ENCODE peak calls at places on chromosome 19, in nine cellular contexts. One of them, this sample, is unnamed.

GRCh38 chr19:4678881-4679379 is 8.8 kb upstream of the MYDGF start:
- DNase-seq in colonic mucosa: peak; percentile 31
- DNase-seq in uterus: peak; percentile 47
- DNase-seq in spleen: no peak
- DNase-seq in cardiac muscle cell: no peak
- DNase-seq in heart right ventricle: no peak
- DNase-seq in GM23338: peak; percentile 98
- DNase-seq in astrocyte: no peak
- DNase-seq in stomach: no peak
- DNase-seq in this sample: no peak

GRCh38 chr19:4456566-4456842 is 1.1 kb downstream of the UBXN6 start:
- DNase-seq in colonic mucosa: peak; percentile 45
- DNase-seq in uterus: no peak
- DNase-seq in spleen: peak; percentile 80
- DNase-seq in cardiac muscle cell: peak; percentile 81
- DNase-seq in heart right ventricle: no peak
- DNase-seq in GM23338: no peak
- DNase-seq in astrocyte: peak; percentile 63
- DNase-seq in stomach: no peak
- DNase-seq in this sample: peak; percentile 63

GRCh38 chr19:19591133-19591825 is 27.2 kb downstream of the PBX4 start:
- DNase-seq in colonic mucosa: no peak
- DNase-seq in uterus: no peak
- DNase-seq in spleen: no peak
- DNase-seq in cardiac muscle cell: peak; percentile 94
- DNase-seq in heart right ventricle: no peak
- DNase-seq in GM23338: peak; percentile 51
- DNase-seq in astrocyte: peak; percentile 92
- DNase-seq in stomach: peak; percentile 53
- DNase-seq in this sample: peak; percentile 98

GRCh38 chr19:28420731-28421550 is 792.0 kb downstream of the UQCRFS1 start:
- DNase-seq in colonic mucosa: no peak
- DNase-seq in uterus: no peak
- DNase-seq in spleen: no peak
- DNase-seq in cardiac muscle cell: no peak
- DNase-seq in heart right ventricle: no peak
- DNase-seq in GM23338: no peak
- DNase-seq in astrocyte: peak; percentile 71
- DNase-seq in stomach: no peak
- DNase-seq in this sample: peak; percentile 35

GRCh38 chr19:13962738-13963602 is 10.7 kb downstream of the DCAF15 start:
- DNase-seq in colonic mucosa: no peak
- DNase-seq in uterus: peak; percentile 76
- DNase-seq in spleen: no peak
- DNase-seq in cardiac muscle cell: peak; percentile 73
- DNase-seq in heart right ventricle: no peak
- DNase-seq in GM23338: peak; percentile 73
- DNase-seq in astrocyte: peak; percentile 30
- DNase-seq in stomach: no peak
- DNase-seq in this sample: no peak

GRCh38 chr19:33251526-33252090 is 26.0 kb upstream of the SLC7A10 start:
- DNase-seq in colonic mucosa: no peak
- DNase-seq in uterus: no peak
- DNase-seq in spleen: peak; percentile 38
- DNase-seq in cardiac muscle cell: no peak
- DNase-seq in heart right ventricle: no peak
- DNase-seq in GM23338: no peak
- DNase-seq in astrocyte: no peak
- DNase-seq in stomach: no peak
- DNase-seq in this sample: no peak

GRCh38 chr19:8361921-8362793 is 1.8 kb upstream of the ANGPTL4 start:
- DNase-seq in colonic mucosa: peak; percentile 93
- DNase-seq in uterus: peak; percentile 90
- DNase-seq in spleen: peak; percentile 86
- DNase-seq in cardiac muscle cell: peak; percentile 99
- DNase-seq in heart right ventricle: peak; percentile 93
- DNase-seq in GM23338: no peak
- DNase-seq in astrocyte: peak; percentile 94
- DNase-seq in stomach: peak; percentile 98
- DNase-seq in this sample: peak; percentile 98

GRCh38 chr19:14118165-14119051 is 846 bp upstream of the PRKACA start:
- DNase-seq in colonic mucosa: peak; percentile 61
- DNase-seq in uterus: peak; percentile 87
- DNase-seq in spleen: peak; percentile 89
- DNase-seq in cardiac muscle cell: peak; percentile 84
- DNase-seq in heart right ventricle: peak; percentile 71
- DNase-seq in GM23338: peak; percentile 37
- DNase-seq in astrocyte: peak; percentile 58
- DNase-seq in stomach: peak; percentile 63
- DNase-seq in this sample: peak; percentile 38

GRCh38 chr19:38551450-38551813 is 66.3 kb downstream of the MAP4K1 start:
- DNase-seq in colonic mucosa: no peak
- DNase-seq in uterus: no peak
- DNase-seq in spleen: no peak
- DNase-seq in cardiac muscle cell: no peak
- DNase-seq in heart right ventricle: no peak
- DNase-seq in GM23338: no peak
- DNase-seq in astrocyte: no peak
- DNase-seq in stomach: no peak
- DNase-seq in this sample: no peak

GRCh38 chr19:2569596-2570465 is 93.9 kb downstream of the GADD45B start:
- DNase-seq in colonic mucosa: no peak
- DNase-seq in uterus: no peak
- DNase-seq in spleen: peak; percentile 30
- DNase-seq in cardiac muscle cell: no peak
- DNase-seq in heart right ventricle: no peak
- DNase-seq in GM23338: no peak
- DNase-seq in astrocyte: no peak
- DNase-seq in stomach: no peak
- DNase-seq in this sample: no peak

GRCh38 chr19:18435185-18435841 is 2.6 kb downstream of the ISYNA1 start:
- DNase-seq in colonic mucosa: no peak
- DNase-seq in uterus: no peak
- DNase-seq in spleen: peak; percentile 79
- DNase-seq in cardiac muscle cell: no peak
- DNase-seq in heart right ventricle: no peak
- DNase-seq in GM23338: no peak
- DNase-seq in astrocyte: no peak
- DNase-seq in stomach: no peak
- DNase-seq in this sample: no peak

GRCh38 chr19:18437481-18438330 is at the start of gene ISYNA1:
- DNase-seq in colonic mucosa: peak; percentile 61
- DNase-seq in uterus: peak; percentile 73
- DNase-seq in spleen: peak; percentile 91
- DNase-seq in cardiac muscle cell: peak; percentile 68
- DNase-seq in heart right ventricle: peak; percentile 72
- DNase-seq in GM23338: peak; percentile 79
- DNase-seq in astrocyte: no peak
- DNase-seq in stomach: peak; percentile 62
- DNase-seq in this sample: no peak

GRCh38 chr19:18438331-18439024 is 545 bp upstream of the ISYNA1 start:
- DNase-seq in colonic mucosa: no peak
- DNase-seq in uterus: peak; percentile 83
- DNase-seq in spleen: peak; percentile 84
- DNase-seq in cardiac muscle cell: peak; percentile 90
- DNase-seq in heart right ventricle: peak; percentile 77
- DNase-seq in GM23338: peak; percentile 64
- DNase-seq in astrocyte: no peak
- DNase-seq in stomach: no peak
- DNase-seq in this sample: no peak

GRCh38 chr19:18435848-18436631 is 1.9 kb downstream of the ISYNA1 start:
- DNase-seq in colonic mucosa: no peak
- DNase-seq in uterus: no peak
- DNase-seq in spleen: peak; percentile 77
- DNase-seq in cardiac muscle cell: no peak
- DNase-seq in heart right ventricle: no peak
- DNase-seq in GM23338: no peak
- DNase-seq in astrocyte: no peak
- DNase-seq in stomach: no peak
- DNase-seq in this sample: no peak

GRCh38 chr19:18436651-18437478 is 1.1 kb downstream of the ISYNA1 start:
- DNase-seq in colonic mucosa: peak; percentile 89
- DNase-seq in uterus: peak; percentile 85
- DNase-seq in spleen: peak; percentile 94
- DNase-seq in cardiac muscle cell: peak; percentile 95
- DNase-seq in heart right ventricle: peak; percentile 84
- DNase-seq in GM23338: peak; percentile 96
- DNase-seq in astrocyte: peak; percentile 66
- DNase-seq in stomach: peak; percentile 75
- DNase-seq in this sample: no peak
- H3K4me1 ChIP-seq in colonic mucosa: peaks cover 8% of the 10 kb centered on the region
- H3K4me1 ChIP-seq in uterus: no peaks in the 10 kb centered on the region
- H3K4me1 ChIP-seq in spleen: peaks cover 22% of the 10 kb centered on the region
- H3K4me1 ChIP-seq in cardiac muscle cell: peaks cover 34% of the 10 kb centered on the region
- H3K4me1 ChIP-seq in heart right ventricle: peaks cover 38% of the 10 kb centered on the region
- H3K4me1 ChIP-seq in GM23338: peaks cover 34% of the 10 kb centered on the region
- H3K4me1 ChIP-seq in astrocyte: peaks cover 37% of the 10 kb centered on the region
- H3K4me1 ChIP-seq in stomach: peaks cover 57% of the 10 kb centered on the region
- H3K4me1 ChIP-seq in this sample: peaks cover 4% of the 10 kb centered on the region

GRCh38 chr19:1068111-1069001 is 1.4 kb downstream of the ARHGAP45 start:
- DNase-seq in colonic mucosa: peak; percentile 56
- DNase-seq in uterus: no peak
- DNase-seq in spleen: peak; percentile 97
- DNase-seq in cardiac muscle cell: no peak
- DNase-seq in heart right ventricle: peak; percentile 61
- DNase-seq in GM23338: no peak
- DNase-seq in astrocyte: no peak
- DNase-seq in stomach: no peak
- DNase-seq in this sample: no peak

GRCh38 chr19:1067341-1068103 is 555 bp downstream of the ARHGAP45 start:
- DNase-seq in colonic mucosa: no peak
- DNase-seq in uterus: no peak
- DNase-seq in spleen: peak; percentile 92
- DNase-seq in cardiac muscle cell: no peak
- DNase-seq in heart right ventricle: no peak
- DNase-seq in GM23338: no peak
- DNase-seq in astrocyte: no peak
- DNase-seq in stomach: no peak
- DNase-seq in this sample: no peak

GRCh38 chr19:1066251-1066747 is 668 bp upstream of the ARHGAP45 start:
- DNase-seq in colonic mucosa: peak; percentile 37
- DNase-seq in uterus: no peak
- DNase-seq in spleen: peak; percentile 84
- DNase-seq in cardiac muscle cell: no peak
- DNase-seq in heart right ventricle: no peak
- DNase-seq in GM23338: peak; percentile 62
- DNase-seq in astrocyte: no peak
- DNase-seq in stomach: no peak
- DNase-seq in this sample: no peak

GRCh38 chr19:1065606-1066109 is 1.3 kb upstream of the ARHGAP45 start:
- DNase-seq in colonic mucosa: peak; percentile 78
- DNase-seq in uterus: no peak
- DNase-seq in spleen: peak; percentile 79
- DNase-seq in cardiac muscle cell: no peak
- DNase-seq in heart right ventricle: no peak
- DNase-seq in GM23338: peak; percentile 53
- DNase-seq in astrocyte: no peak
- DNase-seq in stomach: no peak
- DNase-seq in this sample: no peak

DNA sequence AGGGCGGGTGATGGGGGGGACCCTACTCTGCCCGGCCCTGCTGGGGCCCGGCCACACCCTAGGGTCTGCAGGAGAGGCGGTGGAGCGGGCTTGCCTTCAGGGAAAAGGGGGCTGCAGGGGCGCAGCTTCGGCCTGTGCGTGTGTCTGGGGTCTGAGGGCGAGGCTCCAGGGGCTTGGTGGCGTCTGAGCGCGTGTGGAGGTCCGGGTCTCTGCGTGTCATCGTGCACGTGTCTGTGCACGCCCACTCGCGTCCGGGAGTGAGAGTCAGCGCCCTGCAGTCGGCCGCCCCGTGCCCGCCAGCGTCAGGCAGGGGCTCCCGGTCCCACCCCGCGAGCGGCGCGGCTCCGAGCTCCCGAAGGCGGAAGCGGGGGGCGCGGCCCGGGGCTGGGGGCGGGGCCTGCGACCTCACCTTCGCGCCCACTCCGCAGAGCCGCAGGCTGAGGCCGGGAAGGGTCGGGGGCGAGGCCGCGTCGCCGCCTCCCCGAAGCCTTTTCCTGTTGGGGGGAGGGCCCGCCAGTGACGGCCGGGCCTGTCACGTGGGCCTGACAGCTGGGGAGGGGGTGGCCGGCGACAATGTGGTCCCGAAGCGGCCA is at the start of gene ARHGAP45:
- DNase-seq in colonic mucosa: peak; percentile 54
- DNase-seq in uterus: no peak
- DNase-seq in spleen: peak; percentile 96
- DNase-seq in cardiac muscle cell: no peak
- DNase-seq in heart right ventricle: peak; percentile 55
- DNase-seq in GM23338: peak; percentile 68
- DNase-seq in astrocyte: no peak
- DNase-seq in stomach: peak; percentile 60
- DNase-seq in this sample: no peak
- H3K27ac ChIP-seq in colonic mucosa: peak within 1 kb of the TSS; percentile 74
- H3K27ac ChIP-seq in uterus: no peak within 1 kb of the TSS
- H3K27ac ChIP-seq in spleen: peak within 1 kb of the TSS; percentile 97
- H3K27ac ChIP-seq in cardiac muscle cell: peak within 1 kb of the TSS; percentile 73
- H3K27ac ChIP-seq in heart right ventricle: peak within 1 kb of the TSS; percentile 96
- H3K27ac ChIP-seq in GM23338: no peak within 1 kb of the TSS
- H3K27ac ChIP-seq in astrocyte: no peak within 1 kb of the TSS
- H3K27ac ChIP-seq in stomach: peak within 1 kb of the TSS; percentile 71
- H3K27ac ChIP-seq in this sample: no peak within 1 kb of the TSS

GRCh38 chr19:49596954-49597702 is 6.1 kb downstream of the PRR12 start:
- DNase-seq in colonic mucosa: no peak
- DNase-seq in uterus: no peak
- DNase-seq in spleen: no peak
- DNase-seq in cardiac muscle cell: no peak
- DNase-seq in heart right ventricle: no peak
- DNase-seq in GM23338: no peak
- DNase-seq in astrocyte: no peak
- DNase-seq in stomach: no peak
- DNase-seq in this sample: no peak
- TF ChIP-seq CTCF in colonic mucosa: no peak
- TF ChIP-seq CTCF in uterus: no peak
- TF ChIP-seq CTCF in spleen: no peak
- TF ChIP-seq CTCF in cardiac muscle cell: no peak
- TF ChIP-seq CTCF in heart right ventricle: no peak
- TF ChIP-seq CTCF in GM23338: peak; percentile 46
- TF ChIP-seq CTCF in astrocyte: no peak
- TF ChIP-seq CTCF in stomach: no peak
- TF ChIP-seq CTCF in this sample: no peak

GRCh38 chr19:43465468-43466120 is at the start of gene LYPD3:
- DNase-seq in colonic mucosa: peak; percentile 53
- DNase-seq in uterus: peak; percentile 49
- DNase-seq in spleen: peak; percentile 78
- DNase-seq in cardiac muscle cell: peak; percentile 43
- DNase-seq in heart right ventricle: peak; percentile 18
- DNase-seq in GM23338: peak; percentile 82
- DNase-seq in astrocyte: no peak
- DNase-seq in stomach: peak; percentile 49
- DNase-seq in this sample: peak; percentile 89
- H3K4me1 ChIP-seq in colonic mucosa: peaks cover 4% of the 10 kb centered on the region
- H3K4me1 ChIP-seq in uterus: no peaks in the 10 kb centered on the region
- H3K4me1 ChIP-seq in spleen: peaks cover 7% of the 10 kb centered on the region
- H3K4me1 ChIP-seq in cardiac muscle cell: no peaks in the 10 kb centered on the region
- H3K4me1 ChIP-seq in heart right ventricle: peaks cover 8% of the 10 kb centered on the region
- H3K4me1 ChIP-seq in GM23338: peaks cover 13% of the 10 kb centered on the region
- H3K4me1 ChIP-seq in astrocyte: peaks cover 24% of the 10 kb centered on the region
- H3K4me1 ChIP-seq in stomach: peaks cover 18% of the 10 kb centered on the region
- H3K4me1 ChIP-seq in this sample: peaks cover 25% of the 10 kb centered on the region

GRCh38 chr19:50331187-50332013 is 2.2 kb upstream of the KCNC3 start:
- DNase-seq in colonic mucosa: no peak
- DNase-seq in uterus: no peak
- DNase-seq in spleen: peak; percentile 73
- DNase-seq in cardiac muscle cell: no peak
- DNase-seq in heart right ventricle: no peak
- DNase-seq in GM23338: peak; percentile 94
- DNase-seq in astrocyte: no peak
- DNase-seq in stomach: no peak
- DNase-seq in this sample: no peak
- H3K27ac ChIP-seq in colonic mucosa: no peak overlapping the region
- H3K27ac ChIP-seq in uterus: no peak overlapping the region
- H3K27ac ChIP-seq in spleen: peak overlapping the region; percentile 87
- H3K27ac ChIP-seq in cardiac muscle cell: peak overlapping the region; percentile 96
- H3K27ac ChIP-seq in heart right ventricle: peak overlapping the region; percentile 80
- H3K27ac ChIP-seq in GM23338: peak overlapping the region; percentile 100
- H3K27ac ChIP-seq in astrocyte: no peak overlapping the region
- H3K27ac ChIP-seq in stomach: peak overlapping the region; percentile 78
- H3K27ac ChIP-seq in this sample: no peak overlapping the region

This sample was measured in foreskin keratinocyte.